ENCODE peak calls at places on chromosomes 12 and 14, in five cellular contexts. W is GM23338, G is left ventricle myocardium inferior, X is breast epithelium, N is iPS DF 6.9. R is an unnamed sample.

GRCh38 chr12:67915335-67915851 is 73.9 kb upstream of the IFNG-AS1 start:
- DNase-seq in W (no peak), G (no peak), N (no peak), X (no peak), R (no peak)

GRCh38 chr12:130920119-130920703 is 33.5 kb upstream of the ADGRD1 start:
- DNase-seq in G (no peak), W (no peak), X (no peak), N (no peak), R (no peak)

GRCh38 chr12:3351731-3352130 is 139.3 kb upstream of the PRMT8 start:
- DNase-seq in G (no peak), X (no peak), W (no peak), N (no peak), R (no peak)

GRCh38 chr14:74299061-74299545 is 3.6 kb downstream of the ABCD4 start:
- DNase-seq in X (no peak), W (no peak), G (no peak), N (no peak), R (no peak)

GRCh38 chr12:107670999-107671643 is 14.5 kb upstream of the PWP1 start:
- DNase-seq in G (no peak), X (no peak), N (peak; percentile 68), W (peak; percentile 86), R (peak; percentile 75)

GRCh38 chr14:77914073-77914721 is 114.3 kb downstream of the ADCK1 start:
- DNase-seq in G (no peak), W (no peak), N (no peak), X (no peak), R (no peak)

GRCh38 chr14:39368261-39368959 is 63.8 kb downstream of the FBXO33 start:
- DNase-seq in W (peak; percentile 92), X (no peak), N (peak; percentile 70), G (no peak), R (peak; percentile 69)

GRCh38 chr14:99274346-99275221 is 2.6 kb upstream of the BCL11B start:
- DNase-seq in G (peak; percentile 23), X (peak; percentile 65), N (peak; percentile 81), W (peak; percentile 96), R (peak; percentile 94)

GRCh38 chr14:102138535-102138934 is 1.2 kb upstream of the WDR20 start:
- DNase-seq in X (no peak), W (no peak), N (no peak), G (no peak), R (no peak)

GRCh38 chr12:120119395-120119973 is 2.9 kb upstream of the RAB35 start:
- DNase-seq in W (no peak), X (no peak), G (no peak), N (no peak), R (no peak)

GRCh38 chr14:92503756-92504491 is 9.7 kb upstream of the RIN3 start:
- DNase-seq in N (no peak), X (no peak), W (no peak), G (no peak), R (no peak)

GRCh38 chr14:105090493-105091334 is 25.5 kb upstream of the GPR132 start:
- DNase-seq in N (peak; percentile 70), W (peak; percentile 93), X (peak; percentile 78), G (peak; percentile 87), R (peak; percentile 95)

GRCh38 chr12:47280543-47281330 is 201.0 kb upstream of the AMIGO2 start:
- DNase-seq in N (no peak), G (no peak), X (no peak), W (no peak), R (no peak)

GRCh38 chr14:98252819-98253218 is 1019.2 kb downstream of the BCL11B start:
- DNase-seq in W (no peak), G (no peak), X (no peak), N (no peak), R (no peak)

GRCh38 chr12:75751769-75752471 is 240.5 kb upstream of the KRR1 start:
- DNase-seq in X (no peak), W (no peak), N (no peak), G (no peak), R (no peak)

GRCh38 chr14:56733396-56733795 is 76.9 kb downstream of the OTX2 start:
- DNase-seq in W (peak; percentile 75), X (no peak), N (peak; percentile 41), G (no peak), R (peak; percentile 73)

GRCh38 chr14:74400328-74400727 is 25.7 kb downstream of the SYNDIG1L start:
- DNase-seq in G (no peak), W (peak; percentile 73), N (peak; percentile 41), X (no peak), R (peak; percentile 78)

GRCh38 chr12:67442896-67443295 is 173.7 kb downstream of the CAND1 start:
- DNase-seq in G (no peak), X (no peak), W (no peak), N (no peak), R (no peak)

GRCh38 chr12:54355104-54355815 is 9.0 kb downstream of the GPR84 start:
- DNase-seq in X (no peak), W (peak; percentile 78), G (no peak), N (no peak), R (no peak)

GRCh38 chr14:32593290-32593942 is 264.3 kb downstream of the AKAP6 start:
- DNase-seq in X (no peak), G (no peak), W (no peak), N (no peak), R (no peak)

GRCh38 chr14:72755766-72756165 is 138.1 kb downstream of the DPF3 start:
- DNase-seq in W (no peak), G (no peak), X (no peak), N (no peak), R (no peak)

GRCh38 chr12:47766496-47767196 is 6.4 kb upstream of the SLC48A1 start:
- DNase-seq in N (no peak), X (no peak), W (peak; percentile 35), G (no peak), R (no peak)

GRCh38 chr12:52527121-52527800 is 7.1 kb upstream of the KRT5 start:
- DNase-seq in N (no peak), X (peak; percentile 16), G (no peak), W (no peak), R (no peak)

GRCh38 chr14:44895716-44896115 is 66.0 kb downstream of the KLHL28 start:
- DNase-seq in W (no peak), G (no peak), N (no peak), X (no peak), R (no peak)

GRCh38 chr14:24397639-24398297 is 1.0 kb upstream of the NYNRIN start:
- DNase-seq in W (no peak), G (no peak), N (no peak), X (no peak), R (no peak)

GRCh38 chr14:20998674-20999366 is at the start of gene SLC39A2:
- DNase-seq in X (peak; percentile 66), W (peak; percentile 66), N (no peak), G (peak; percentile 37), R (peak; percentile 61)

GRCh38 chr12:46946137-46946536 is 120.3 kb upstream of the SLC38A4 start:
- DNase-seq in G (no peak), W (no peak), N (no peak), X (no peak), R (no peak)

GRCh38 chr12:86334071-86334470 is 77.9 kb upstream of the MGAT4C start:
- DNase-seq in G (no peak), X (no peak), W (peak; percentile 17), N (no peak), R (no peak)

GRCh38 chr12:100337299-100337698 is 19.6 kb upstream of the SLC17A8 start:
- DNase-seq in W (no peak), G (no peak), N (no peak), X (no peak), R (no peak)

GRCh38 chr12:100337727-100338126 is 19.1 kb upstream of the SLC17A8 start:
- DNase-seq in W (no peak), X (no peak), G (no peak), N (no peak), R (no peak)

GRCh38 chr12:100329800-100330199 is 27.1 kb upstream of the SLC17A8 start:
- DNase-seq in N (no peak), G (no peak), X (no peak), W (no peak), R (no peak)

GRCh38 chr12:100331871-100332270 is 25.0 kb upstream of the SLC17A8 start:
- DNase-seq in N (no peak), G (no peak), X (no peak), W (no peak), R (no peak)

GRCh38 chr12:100332852-100333251 is 24.0 kb upstream of the SLC17A8 start:
- DNase-seq in X (no peak), G (no peak), W (no peak), N (no peak), R (no peak)
- H3K36me3 ChIP-seq in X (peaks cover 6% of the 10 kb centered on the region), G (peaks cover 90% of the 10 kb centered on the region), W (peaks cover 3% of the 10 kb centered on the region), N (peaks cover 4% of the 10 kb centered on the region), R (peaks cover 6% of the 10 kb centered on the region)

GRCh38 chr12:121248611-121249010 is 38.7 kb downstream of the P2RX4 start:
- DNase-seq in W (no peak), N (no peak), X (no peak), G (no peak), R (no peak)

GRCh38 chr12:121246893-121247557 is 37.1 kb downstream of the P2RX4 start:
- DNase-seq in X (no peak), G (no peak), N (no peak), W (no peak), R (no peak)

GRCh38 chr12:121250359-121250758 is 40.4 kb downstream of the P2RX4 start:
- DNase-seq in X (no peak), N (no peak), W (no peak), G (no peak), R (no peak)

GRCh38 chr12:121245031-121245430 is 35.1 kb downstream of the P2RX4 start:
- DNase-seq in X (no peak), W (peak; percentile 27), N (no peak), G (no peak), R (peak; percentile 59)

GRCh38 chr12:121245951-121246350 is 36.0 kb downstream of the P2RX4 start:
- DNase-seq in W (no peak), G (no peak), N (no peak), X (no peak), R (no peak)
- H3K4me3 ChIP-seq in W (no peak overlapping the region), G (no peak overlapping the region), N (no peak overlapping the region), X (no peak overlapping the region), R (no peak overlapping the region)

GRCh38 chr12:109492371-109492770 is 14.9 kb downstream of the UBE3B start:
- DNase-seq in G (no peak), N (no peak), W (no peak), X (no peak), R (no peak)
- H3K36me3 ChIP-seq in G (peaks cover 91% of the 10 kb centered on the region), N (peaks cover 14% of the 10 kb centered on the region), W (peaks cover 21% of the 10 kb centered on the region), X (peaks cover 26% of the 10 kb centered on the region), R (peaks cover 23% of the 10 kb centered on the region)

GRCh38 chr12:117096643-117097042 is 2.6 kb downstream of the TESC start:
- DNase-seq in W (no peak), N (no peak), G (no peak), X (no peak), R (no peak)

GRCh38 chr12:117100251-117100650 is 1.0 kb upstream of the TESC start:
- DNase-seq in N (no peak), X (no peak), G (no peak), W (peak; percentile 69), R (peak; percentile 79)

GRCh38 chr12:117098361-117099217 is 627 bp downstream of the TESC start:
- DNase-seq in X (no peak), W (peak; percentile 60), N (no peak), G (no peak), R (peak; percentile 89)

GRCh38 chr12:117097159-117097558 is 2.1 kb downstream of the TESC start:
- DNase-seq in W (no peak), G (no peak), N (no peak), X (no peak), R (peak; percentile 45)

DNA sequence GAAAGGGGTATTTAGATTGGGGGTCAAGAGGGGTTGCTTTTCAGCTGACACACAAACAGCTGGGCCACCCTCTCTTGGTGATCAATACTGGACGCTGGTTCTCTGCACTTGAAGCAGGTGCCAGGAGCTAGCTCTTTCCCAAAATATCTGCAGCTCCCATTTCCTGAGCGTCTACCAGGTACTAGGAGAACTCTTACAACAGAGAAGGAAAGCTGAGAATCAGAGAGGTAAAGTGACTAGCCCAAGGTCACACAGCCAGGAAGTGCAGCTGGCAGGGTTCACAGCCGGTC is 1.2 kb downstream of the TESC start:
- DNase-seq in N (no peak), X (no peak), G (no peak), W (no peak), R (no peak)
- H3K4me3 ChIP-seq in N (peak overlapping the region; percentile 79), X (peak overlapping the region; percentile 79), G (peak overlapping the region; percentile 91), W (peak overlapping the region; percentile 80), R (peak overlapping the region; percentile 56)

R was measured in H7.